ENCODE peak calls at places on chromosomes 5 and 9, in four cellular contexts. One of them, this sample, is unnamed.

GRCh38 chr9:99056876-99057664 is 47.8 kb upstream of the TGFBR1 start:
- DNase-seq in WTC11: no peak
- DNase-seq in GM12878: no peak
- DNase-seq in K562: no peak
- DNase-seq in this sample: no peak

GRCh38 chr5:112270299-112271293 is 148.5 kb downstream of the EPB41L4A start:
- DNase-seq in WTC11: no peak
- DNase-seq in GM12878: no peak
- DNase-seq in K562: no peak
- DNase-seq in this sample: no peak

GRCh38 chr9:86732514-86732913 is 214.8 kb downstream of the GAS1 start:
- DNase-seq in WTC11: no peak
- DNase-seq in GM12878: no peak
- DNase-seq in K562: no peak
- DNase-seq in this sample: no peak

GRCh38 chr9:127987103-127987614 is 6.4 kb upstream of the EEIG1 start:
- DNase-seq in WTC11: no peak
- DNase-seq in GM12878: no peak
- DNase-seq in K562: no peak
- DNase-seq in this sample: peak

GRCh38 chr9:37966443-37967271 is 62.7 kb upstream of the SLC25A51 start:
- DNase-seq in WTC11: no peak
- DNase-seq in GM12878: no peak
- DNase-seq in K562: no peak
- DNase-seq in this sample: peak

GRCh38 chr9:95725045-95725444 is 150.4 kb upstream of the ERCC6L2 start:
- DNase-seq in WTC11: no peak
- DNase-seq in GM12878: no peak
- DNase-seq in K562: no peak
- DNase-seq in this sample: peak

GRCh38 chr5:79689541-79690466 is at the start of gene CMYA5:
- DNase-seq in WTC11: peak
- DNase-seq in GM12878: no peak
- DNase-seq in K562: no peak
- DNase-seq in this sample: no peak

GRCh38 chr5:32233696-32234447 is 59.8 kb upstream of the GOLPH3 start:
- DNase-seq in WTC11: no peak
- DNase-seq in GM12878: no peak
- DNase-seq in K562: no peak
- DNase-seq in this sample: peak

GRCh38 chr9:87685871-87686519 is 39.9 kb upstream of the CTSL start:
- DNase-seq in WTC11: no peak
- DNase-seq in GM12878: no peak
- DNase-seq in K562: no peak
- DNase-seq in this sample: no peak

GRCh38 chr5:74622944-74623343 is 17.6 kb downstream of the ENC1 start:
- DNase-seq in WTC11: no peak
- DNase-seq in GM12878: no peak
- DNase-seq in K562: no peak
- DNase-seq in this sample: no peak

GRCh38 chr5:36047375-36048160 is 19.1 kb downstream of the UGT3A2 start:
- DNase-seq in WTC11: no peak
- DNase-seq in GM12878: no peak
- DNase-seq in K562: no peak
- DNase-seq in this sample: no peak

GRCh38 chr5:61768692-61769281 is 436.7 kb downstream of the ZSWIM6 start:
- DNase-seq in WTC11: peak
- DNase-seq in GM12878: no peak
- DNase-seq in K562: peak
- DNase-seq in this sample: peak

GRCh38 chr5:96721351-96721970 is 59.3 kb downstream of the CAST start:
- DNase-seq in WTC11: no peak
- DNase-seq in GM12878: no peak
- DNase-seq in K562: no peak
- DNase-seq in this sample: no peak

GRCh38 chr5:57795203-57795602 is 312.6 kb upstream of the ACTBL2 start:
- DNase-seq in WTC11: no peak
- DNase-seq in GM12878: no peak
- DNase-seq in K562: no peak
- DNase-seq in this sample: no peak

GRCh38 chr9:110141118-110141797 is 66.7 kb downstream of the C9orf152 start:
- DNase-seq in WTC11: no peak
- DNase-seq in GM12878: no peak
- DNase-seq in K562: no peak
- DNase-seq in this sample: no peak

GRCh38 chr9:136247947-136248637 is 2.5 kb upstream of the QSOX2 start:
- DNase-seq in WTC11: no peak
- DNase-seq in GM12878: no peak
- DNase-seq in K562: no peak
- DNase-seq in this sample: no peak

GRCh38 chr5:174503461-174504265 is 220.7 kb upstream of the MSX2 start:
- DNase-seq in WTC11: no peak
- DNase-seq in GM12878: no peak
- DNase-seq in K562: no peak
- DNase-seq in this sample: no peak

GRCh38 chr9:79976501-79977444 is 405.0 kb downstream of the TLE4 start:
- DNase-seq in WTC11: no peak
- DNase-seq in GM12878: no peak
- DNase-seq in K562: no peak
- DNase-seq in this sample: no peak

GRCh38 chr9:124505006-124505900 is 1.9 kb downstream of the NR5A1 start:
- DNase-seq in WTC11: peak
- DNase-seq in GM12878: no peak
- DNase-seq in K562: no peak
- DNase-seq in this sample: no peak

GRCh38 chr9:131678499-131679111 is 61.3 kb downstream of the RAPGEF1 start:
- DNase-seq in WTC11: no peak
- DNase-seq in GM12878: peak
- DNase-seq in K562: peak
- DNase-seq in this sample: peak

GRCh38 chr9:133356391-133357091 is at the start of the genes SURF1 and SURF2:
- DNase-seq in WTC11: peak
- DNase-seq in GM12878: no peak
- DNase-seq in K562: peak
- DNase-seq in this sample: peak

GRCh38 chr5:108884736-108885135 is 137.0 kb downstream of the FER start:
- DNase-seq in WTC11: no peak
- DNase-seq in GM12878: no peak
- DNase-seq in K562: no peak
- DNase-seq in this sample: no peak

GRCh38 chr5:97229196-97229595 is 46.1 kb upstream of the RIOK2 start:
- DNase-seq in WTC11: no peak
- DNase-seq in GM12878: no peak
- DNase-seq in K562: no peak
- DNase-seq in this sample: no peak

GRCh38 chr5:94463739-94464138 is 154.7 kb downstream of the KIAA0825 start:
- DNase-seq in WTC11: no peak
- DNase-seq in GM12878: no peak
- DNase-seq in K562: no peak
- DNase-seq in this sample: no peak

GRCh38 chr5:6328173-6328572 is 50.2 kb downstream of the MED10 start:
- DNase-seq in WTC11: peak
- DNase-seq in GM12878: no peak
- DNase-seq in K562: peak
- DNase-seq in this sample: peak

GRCh38 chr5:35458824-35459207 is 158.8 kb upstream of the SPEF2 start:
- DNase-seq in WTC11: no peak
- DNase-seq in GM12878: no peak
- DNase-seq in K562: no peak
- DNase-seq in this sample: no peak

GRCh38 chr9:35868972-35869371 is 1.2 kb downstream of the OR13J1 start:
- DNase-seq in WTC11: no peak
- DNase-seq in GM12878: no peak
- DNase-seq in K562: no peak
- DNase-seq in this sample: no peak
- TF ChIP-seq NR2C2 in WTC11: no peak
- TF ChIP-seq NR2C2 in GM12878: no peak
- TF ChIP-seq NR2C2 in K562: no peak
- TF ChIP-seq NR2C2 in this sample: no peak

DNA sequence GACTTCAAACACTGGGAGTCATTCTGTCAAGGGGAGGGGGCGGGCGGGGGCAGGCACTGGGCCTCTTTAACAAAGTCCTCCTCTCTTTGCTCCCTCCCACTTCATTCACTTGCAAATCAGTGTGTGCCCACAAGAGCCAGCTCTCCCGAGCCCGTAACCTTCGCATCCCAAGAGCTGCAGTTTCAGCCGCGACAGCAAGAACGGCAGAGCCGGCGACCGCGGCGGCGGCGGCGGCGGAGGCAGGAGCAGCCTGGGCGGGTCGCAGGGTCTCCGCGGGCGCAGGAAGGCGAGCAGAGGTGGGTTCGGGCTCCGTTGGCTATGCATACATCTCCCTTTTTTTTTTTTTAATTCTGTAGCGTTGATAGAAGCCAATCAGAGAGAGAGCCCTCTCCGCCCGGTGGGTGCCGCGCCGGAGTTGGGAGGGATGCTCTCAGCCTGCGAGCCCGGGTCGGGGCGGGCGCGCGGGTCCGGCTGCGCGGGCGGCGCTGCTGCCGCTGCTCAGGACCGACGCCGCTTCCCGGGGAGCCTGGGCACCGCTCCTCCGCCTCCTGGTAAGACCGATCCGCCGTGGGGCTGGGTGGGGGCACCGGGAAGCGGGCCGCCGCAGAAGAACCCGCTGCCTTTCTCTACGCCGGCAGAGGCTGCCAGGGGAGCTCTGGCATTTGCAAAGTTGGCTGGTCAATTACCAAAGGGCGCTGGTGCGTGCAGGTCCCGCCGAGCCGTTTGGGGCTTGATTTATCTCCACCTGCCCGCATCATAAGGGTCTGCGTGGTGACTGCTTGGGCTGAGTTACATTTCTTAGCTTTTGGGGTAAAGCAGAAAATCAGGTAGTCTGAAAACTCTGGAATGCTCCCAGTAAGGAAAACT is at the start of gene CDH6:
- DNase-seq in WTC11: peak
- DNase-seq in GM12878: no peak
- DNase-seq in K562: no peak
- DNase-seq in this sample: no peak
- TF ChIP-seq NR2C2 in WTC11: no peak
- TF ChIP-seq NR2C2 in GM12878: no peak
- TF ChIP-seq NR2C2 in K562: no peak
- TF ChIP-seq NR2C2 in this sample: no peak

GRCh38 chr9:83583151-83584014 is 39.6 kb upstream of the IDNK start:
- DNase-seq in WTC11: peak
- DNase-seq in GM12878: no peak
- DNase-seq in K562: peak
- DNase-seq in this sample: peak

GRCh38 chr9:83584995-83585394 is 37.9 kb upstream of the IDNK start:
- DNase-seq in WTC11: peak
- DNase-seq in GM12878: no peak
- DNase-seq in K562: no peak
- DNase-seq in this sample: no peak

DNA sequence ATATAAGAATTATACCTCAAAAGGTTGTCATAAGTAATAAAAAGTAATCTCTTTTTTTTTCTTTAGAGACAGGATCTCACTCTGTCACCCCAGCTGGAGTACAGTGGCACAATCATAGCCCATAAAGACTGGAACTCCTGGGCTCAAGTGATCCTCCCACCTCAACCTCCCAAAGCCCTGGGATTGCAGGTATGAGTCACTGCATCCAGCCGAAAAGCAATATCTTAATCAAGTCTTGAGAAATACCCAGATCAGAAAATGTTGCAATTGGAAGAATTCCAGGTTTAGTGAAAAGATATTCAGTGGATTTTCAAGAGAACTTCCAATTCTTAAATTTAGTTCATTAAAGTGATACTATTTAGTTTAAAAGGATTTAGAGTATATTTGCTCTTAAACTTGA is 40.9 kb upstream of the IDNK start:
- DNase-seq in WTC11: no peak
- DNase-seq in GM12878: no peak
- DNase-seq in K562: no peak
- DNase-seq in this sample: no peak
- TF ChIP-seq NR2C2 in WTC11: no peak
- TF ChIP-seq NR2C2 in GM12878: no peak
- TF ChIP-seq NR2C2 in K562: no peak
- TF ChIP-seq NR2C2 in this sample: no peak

DNA sequence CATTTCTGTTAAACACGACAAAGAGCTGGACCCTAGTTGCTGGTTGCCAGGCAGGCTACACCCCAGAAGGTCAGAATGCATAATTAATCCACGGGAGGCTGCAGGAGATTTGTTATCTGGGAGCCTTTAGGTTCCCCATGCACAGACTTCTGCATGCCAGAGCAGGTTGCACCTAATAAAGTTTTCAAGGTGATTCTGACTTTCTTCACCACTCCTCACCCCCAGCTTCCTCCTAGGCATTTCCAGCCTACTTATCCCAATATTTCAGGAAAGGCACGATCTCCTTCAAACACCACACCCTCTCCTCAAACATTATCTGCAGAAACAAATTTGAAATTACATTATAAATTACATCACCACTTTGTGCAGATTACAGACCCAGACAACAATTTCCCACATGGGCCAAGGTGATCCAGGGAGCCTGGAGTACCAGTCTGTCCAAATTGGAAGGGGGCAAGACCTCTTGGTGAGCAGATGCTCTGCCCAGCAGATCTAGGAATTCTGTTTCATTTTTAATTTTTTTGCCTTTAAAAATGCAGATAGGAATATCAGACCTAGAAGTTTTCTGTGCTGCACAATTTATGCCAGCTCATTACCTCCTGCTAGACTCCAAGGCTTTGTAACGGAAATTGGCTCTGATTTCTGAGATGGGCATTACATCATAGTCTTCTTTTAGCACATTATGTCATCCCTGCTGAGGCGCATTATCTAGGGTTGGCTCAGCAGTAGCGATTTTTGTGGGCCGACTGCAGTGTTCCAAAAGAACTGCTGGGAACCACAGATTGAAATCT is 363.4 kb upstream of the SLC30A5 start:
- DNase-seq in WTC11: no peak
- DNase-seq in GM12878: no peak
- DNase-seq in K562: peak
- DNase-seq in this sample: no peak
- TF ChIP-seq NR2C2 in WTC11: no peak
- TF ChIP-seq NR2C2 in GM12878: no peak
- TF ChIP-seq NR2C2 in K562: no peak
- TF ChIP-seq NR2C2 in this sample: no peak

DNA sequence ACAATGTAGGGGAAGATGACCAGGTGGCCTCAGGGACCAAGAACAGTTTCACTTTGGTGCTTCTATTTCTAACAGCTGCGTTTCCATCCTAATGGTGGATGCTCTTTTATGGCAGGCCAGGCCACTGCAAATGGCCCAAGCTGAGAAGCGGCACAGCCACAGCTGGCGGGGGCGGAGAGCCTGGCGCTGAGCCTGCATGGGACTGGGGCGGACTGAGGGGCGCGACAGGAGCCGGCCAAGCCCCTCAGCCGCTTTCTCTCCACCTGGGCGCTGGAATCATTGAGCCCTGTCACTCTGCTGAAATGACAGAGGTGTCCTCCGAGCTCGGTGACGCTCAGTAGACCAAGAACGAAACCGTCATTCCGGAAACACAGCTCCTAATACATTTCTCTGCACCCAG is 317.3 kb upstream of the PDE4D start:
- DNase-seq in WTC11: peak
- DNase-seq in GM12878: no peak
- DNase-seq in K562: no peak
- DNase-seq in this sample: no peak
- TF ChIP-seq NR2C2 in WTC11: no peak
- TF ChIP-seq NR2C2 in GM12878: no peak
- TF ChIP-seq NR2C2 in K562: no peak
- TF ChIP-seq NR2C2 in this sample: no peak

GRCh38 chr5:140632366-140633080 is 452 bp downstream of the CD14 start:
- DNase-seq in WTC11: no peak
- DNase-seq in GM12878: no peak
- DNase-seq in K562: no peak
- DNase-seq in this sample: no peak
- TF ChIP-seq NR2C2 in WTC11: no peak
- TF ChIP-seq NR2C2 in GM12878: no peak
- TF ChIP-seq NR2C2 in K562: no peak
- TF ChIP-seq NR2C2 in this sample: no peak

This sample was measured in HepG2.